ENCODE peak calls at places on chromosomes 4 and X, in six cellular contexts. I is SJCRH30; K is H54; E is stimulated activated CD4-positive, alpha-beta T cell treated with anti-CD3 and anti-CD28 coated beads, Interleukin-12 subunit alpha, Interleukin-12 subunit beta, amount 100 ng/mL, for 24 hours; B is HTR-8/SVneo; D is amygdala. O is an unnamed sample.
A peak's percentile ranks its signal among the peaks of the same experiment; 100 is the strongest.

GRCh38 chrX:20382518-20383291 is 116.0 kb upstream of the RPS6KA3 start:
- DNase-seq in I (peak; percentile 66), K (no peak), E (peak; percentile 1), B (no peak), D (no peak), O (no peak)

GRCh38 chrX:129230850-129231512 is 292.3 kb downstream of the SMARCA1 start:
- DNase-seq in I (no peak), K (no peak), E (no peak), B (no peak), D (no peak), O (no peak)

GRCh38 chr4:174461438-174462106 is 60.7 kb downstream of the HPGD start:
- DNase-seq in I (no peak), K (no peak), E (no peak), B (no peak), D (no peak), O (no peak)

GRCh38 chr4:186687263-186687662 is 36.4 kb downstream of the FAT1 start:
- DNase-seq in I (no peak), K (no peak), E (no peak), B (no peak), D (no peak), O (no peak)

GRCh38 chr4:74656596-74656995 is 137.7 kb downstream of the BTC start:
- DNase-seq in I (no peak), K (no peak), E (no peak), B (no peak), D (no peak), O (no peak)

GRCh38 chr4:101155368-101155767 is 192.0 kb downstream of the PPP3CA start:
- DNase-seq in I (no peak), K (no peak), E (no peak), B (peak; percentile 3), D (no peak), O (no peak)

GRCh38 chr4:162115323-162115722 is 48.5 kb downstream of the FSTL5 start:
- DNase-seq in I (no peak), K (no peak), E (no peak), B (no peak), D (no peak), O (peak; percentile 36)

GRCh38 chr4:73620115-73620792 is at the start of gene RASSF6:
- DNase-seq in I (peak; percentile 43), K (no peak), E (no peak), B (no peak), D (no peak), O (peak; percentile 58)

GRCh38 chr4:76194325-76194724 is 19.3 kb downstream of the SCARB2 start:
- DNase-seq in I (no peak), K (peak; percentile 33), E (no peak), B (peak; percentile 47), D (no peak), O (no peak)

GRCh38 chrX:19758536-19758935 is 128.9 kb downstream of the SH3KBP1 start:
- DNase-seq in I (peak; percentile 15), K (no peak), E (no peak), B (no peak), D (no peak), O (no peak)

GRCh38 chr4:80393246-80393969 is 57.9 kb downstream of the CFAP299 start:
- DNase-seq in I (no peak), K (no peak), E (no peak), B (no peak), D (no peak), O (no peak)

GRCh38 chrX:49710744-49711319 is 15.0 kb upstream of the PAGE1 start:
- DNase-seq in I (no peak), K (no peak), E (no peak), B (no peak), D (no peak), O (no peak)

GRCh38 chr4:158042591-158043030 is 130.2 kb downstream of the GASK1B start:
- DNase-seq in I (no peak), K (no peak), E (no peak), B (no peak), D (no peak), O (no peak)

GRCh38 chr4:41573458-41574129 is 35.6 kb downstream of the LIMCH1 start:
- DNase-seq in I (no peak), K (no peak), E (no peak), B (peak; percentile 15), D (no peak), O (no peak)

GRCh38 chrX:149803458-149804062 is 21.8 kb downstream of the MAGEA9 start:
- DNase-seq in I (peak; percentile 10), K (no peak), E (no peak), B (no peak), D (no peak), O (no peak)

GRCh38 chr4:74583066-74583700 is 138.2 kb downstream of the AREG start:
- DNase-seq in I (no peak), K (no peak), E (no peak), B (no peak), D (no peak), O (no peak)

GRCh38 chr4:107743532-107743931 is 23.5 kb upstream of the PAPSS1 start:
- DNase-seq in I (no peak), K (no peak), E (no peak), B (no peak), D (no peak), O (no peak)

O was measured in D341Med.